ENCODE peak calls at places on chromosome 7, in eight cellular contexts. One of them, this sample, is unnamed.

GRCh38 chr7:42689626-42690025 is 222.2 kb downstream of the C7orf25 start:
- DNase-seq in prostate gland: no peak
- DNase-seq in activated T-helper 9 cell treated with anti-CD3 and anti-CD28 coated beads, Interleukin-2, amount 50 U/mL, for 16 hours: no peak
- DNase-seq in iPS DF 19.7: no peak
- DNase-seq in hippocampal formation: no peak
- DNase-seq in BJ: no peak
- DNase-seq in iPS-NIHi11: no peak
- DNase-seq in endothelial cell: no peak
- DNase-seq in this sample: no peak

GRCh38 chr7:137754076-137754851 is 92.5 kb downstream of the DGKI start:
- DNase-seq in prostate gland: no peak
- DNase-seq in activated T-helper 9 cell treated with anti-CD3 and anti-CD28 coated beads, Interleukin-2, amount 50 U/mL, for 16 hours: no peak
- DNase-seq in iPS DF 19.7: no peak
- DNase-seq in hippocampal formation: no peak
- DNase-seq in BJ: no peak
- DNase-seq in iPS-NIHi11: no peak
- DNase-seq in endothelial cell: no peak
- DNase-seq in this sample: peak; percentile 31

GRCh38 chr7:114083714-114084113 is 164.9 kb upstream of the PPP1R3A start:
- DNase-seq in prostate gland: no peak
- DNase-seq in activated T-helper 9 cell treated with anti-CD3 and anti-CD28 coated beads, Interleukin-2, amount 50 U/mL, for 16 hours: no peak
- DNase-seq in iPS DF 19.7: no peak
- DNase-seq in hippocampal formation: no peak
- DNase-seq in BJ: no peak
- DNase-seq in iPS-NIHi11: no peak
- DNase-seq in endothelial cell: no peak
- DNase-seq in this sample: no peak

GRCh38 chr7:50206521-50207250 is 97.8 kb upstream of the IKZF1 start:
- DNase-seq in prostate gland: no peak
- DNase-seq in activated T-helper 9 cell treated with anti-CD3 and anti-CD28 coated beads, Interleukin-2, amount 50 U/mL, for 16 hours: peak; percentile 53
- DNase-seq in iPS DF 19.7: no peak
- DNase-seq in hippocampal formation: no peak
- DNase-seq in BJ: no peak
- DNase-seq in iPS-NIHi11: no peak
- DNase-seq in endothelial cell: no peak
- DNase-seq in this sample: no peak

GRCh38 chr7:155357573-155358041 is 59.9 kb downstream of the INSIG1 start:
- DNase-seq in prostate gland: no peak
- DNase-seq in activated T-helper 9 cell treated with anti-CD3 and anti-CD28 coated beads, Interleukin-2, amount 50 U/mL, for 16 hours: no peak
- DNase-seq in iPS DF 19.7: no peak
- DNase-seq in hippocampal formation: no peak
- DNase-seq in BJ: no peak
- DNase-seq in iPS-NIHi11: no peak
- DNase-seq in endothelial cell: no peak
- DNase-seq in this sample: no peak

GRCh38 chr7:94980418-94981142 is 73.2 kb downstream of the PPP1R9A start:
- DNase-seq in prostate gland: no peak
- DNase-seq in activated T-helper 9 cell treated with anti-CD3 and anti-CD28 coated beads, Interleukin-2, amount 50 U/mL, for 16 hours: no peak
- DNase-seq in iPS DF 19.7: no peak
- DNase-seq in hippocampal formation: no peak
- DNase-seq in BJ: no peak
- DNase-seq in iPS-NIHi11: no peak
- DNase-seq in endothelial cell: no peak
- DNase-seq in this sample: no peak

GRCh38 chr7:158124671-158125079 is 462.9 kb downstream of the PTPRN2 start:
- DNase-seq in prostate gland: no peak
- DNase-seq in activated T-helper 9 cell treated with anti-CD3 and anti-CD28 coated beads, Interleukin-2, amount 50 U/mL, for 16 hours: no peak
- DNase-seq in iPS DF 19.7: no peak
- DNase-seq in hippocampal formation: no peak
- DNase-seq in BJ: no peak
- DNase-seq in iPS-NIHi11: no peak
- DNase-seq in endothelial cell: no peak
- DNase-seq in this sample: no peak

GRCh38 chr7:3154881-3155494 is 111.3 kb upstream of the CARD11 start:
- DNase-seq in prostate gland: peak; percentile 29
- DNase-seq in activated T-helper 9 cell treated with anti-CD3 and anti-CD28 coated beads, Interleukin-2, amount 50 U/mL, for 16 hours: peak; percentile 33
- DNase-seq in iPS DF 19.7: no peak
- DNase-seq in hippocampal formation: no peak
- DNase-seq in BJ: peak; percentile 0
- DNase-seq in iPS-NIHi11: peak; percentile 57
- DNase-seq in endothelial cell: peak; percentile 50
- DNase-seq in this sample: peak; percentile 41

GRCh38 chr7:7920481-7920880 is 48.1 kb upstream of the GLCCI1 start:
- DNase-seq in prostate gland: no peak
- DNase-seq in activated T-helper 9 cell treated with anti-CD3 and anti-CD28 coated beads, Interleukin-2, amount 50 U/mL, for 16 hours: no peak
- DNase-seq in iPS DF 19.7: no peak
- DNase-seq in hippocampal formation: no peak
- DNase-seq in BJ: no peak
- DNase-seq in iPS-NIHi11: no peak
- DNase-seq in endothelial cell: no peak
- DNase-seq in this sample: peak; percentile 32

GRCh38 chr7:64887756-64888508 is 15.1 kb upstream of the ZNF273 start:
- DNase-seq in prostate gland: no peak
- DNase-seq in activated T-helper 9 cell treated with anti-CD3 and anti-CD28 coated beads, Interleukin-2, amount 50 U/mL, for 16 hours: peak; percentile 24
- DNase-seq in iPS DF 19.7: peak; percentile 57
- DNase-seq in hippocampal formation: no peak
- DNase-seq in BJ: no peak
- DNase-seq in iPS-NIHi11: peak; percentile 79
- DNase-seq in endothelial cell: peak; percentile 68
- DNase-seq in this sample: no peak

GRCh38 chr7:118059209-118059608 is 124.8 kb upstream of the LSM8 start:
- DNase-seq in prostate gland: no peak
- DNase-seq in activated T-helper 9 cell treated with anti-CD3 and anti-CD28 coated beads, Interleukin-2, amount 50 U/mL, for 16 hours: no peak
- DNase-seq in iPS DF 19.7: no peak
- DNase-seq in hippocampal formation: no peak
- DNase-seq in BJ: no peak
- DNase-seq in iPS-NIHi11: no peak
- DNase-seq in endothelial cell: no peak
- DNase-seq in this sample: peak; percentile 13

GRCh38 chr7:96837583-96837982 is 127.9 kb upstream of the SEM1 start:
- DNase-seq in prostate gland: no peak
- DNase-seq in activated T-helper 9 cell treated with anti-CD3 and anti-CD28 coated beads, Interleukin-2, amount 50 U/mL, for 16 hours: no peak
- DNase-seq in iPS DF 19.7: no peak
- DNase-seq in hippocampal formation: no peak
- DNase-seq in BJ: no peak
- DNase-seq in iPS-NIHi11: no peak
- DNase-seq in endothelial cell: no peak
- DNase-seq in this sample: no peak

GRCh38 chr7:130906575-130906974 is 172.6 kb upstream of the KLF14 start:
- DNase-seq in prostate gland: no peak
- DNase-seq in activated T-helper 9 cell treated with anti-CD3 and anti-CD28 coated beads, Interleukin-2, amount 50 U/mL, for 16 hours: no peak
- DNase-seq in iPS DF 19.7: no peak
- DNase-seq in hippocampal formation: no peak
- DNase-seq in BJ: no peak
- DNase-seq in iPS-NIHi11: no peak
- DNase-seq in endothelial cell: no peak
- DNase-seq in this sample: no peak

GRCh38 chr7:15628876-15629275 is 57.6 kb downstream of the MEOX2 start:
- DNase-seq in prostate gland: no peak
- DNase-seq in activated T-helper 9 cell treated with anti-CD3 and anti-CD28 coated beads, Interleukin-2, amount 50 U/mL, for 16 hours: no peak
- DNase-seq in iPS DF 19.7: no peak
- DNase-seq in hippocampal formation: no peak
- DNase-seq in BJ: no peak
- DNase-seq in iPS-NIHi11: no peak
- DNase-seq in endothelial cell: no peak
- DNase-seq in this sample: peak; percentile 73

GRCh38 chr7:106111671-106112117 is 418 bp downstream of the SYPL1 start:
- DNase-seq in prostate gland: no peak
- DNase-seq in activated T-helper 9 cell treated with anti-CD3 and anti-CD28 coated beads, Interleukin-2, amount 50 U/mL, for 16 hours: peak; percentile 40
- DNase-seq in iPS DF 19.7: no peak
- DNase-seq in hippocampal formation: no peak
- DNase-seq in BJ: no peak
- DNase-seq in iPS-NIHi11: peak; percentile 73
- DNase-seq in endothelial cell: no peak
- DNase-seq in this sample: peak; percentile 25

GRCh38 chr7:104395162-104395561 is 66.8 kb downstream of the LHFPL3 start:
- DNase-seq in prostate gland: no peak
- DNase-seq in activated T-helper 9 cell treated with anti-CD3 and anti-CD28 coated beads, Interleukin-2, amount 50 U/mL, for 16 hours: no peak
- DNase-seq in iPS DF 19.7: no peak
- DNase-seq in hippocampal formation: no peak
- DNase-seq in BJ: no peak
- DNase-seq in iPS-NIHi11: no peak
- DNase-seq in endothelial cell: no peak
- DNase-seq in this sample: no peak

GRCh38 chr7:33596694-33597093 is 308.6 kb upstream of the BMPER start:
- DNase-seq in prostate gland: no peak
- DNase-seq in activated T-helper 9 cell treated with anti-CD3 and anti-CD28 coated beads, Interleukin-2, amount 50 U/mL, for 16 hours: no peak
- DNase-seq in iPS DF 19.7: no peak
- DNase-seq in hippocampal formation: no peak
- DNase-seq in BJ: no peak
- DNase-seq in iPS-NIHi11: no peak
- DNase-seq in endothelial cell: no peak
- DNase-seq in this sample: no peak

GRCh38 chr7:47908726-47909125 is 39.5 kb downstream of the PKD1L1 start:
- DNase-seq in prostate gland: no peak
- DNase-seq in activated T-helper 9 cell treated with anti-CD3 and anti-CD28 coated beads, Interleukin-2, amount 50 U/mL, for 16 hours: no peak
- DNase-seq in iPS DF 19.7: no peak
- DNase-seq in hippocampal formation: no peak
- DNase-seq in BJ: no peak
- DNase-seq in iPS-NIHi11: no peak
- DNase-seq in endothelial cell: no peak
- DNase-seq in this sample: no peak

GRCh38 chr7:55304363-55304762 is 60.8 kb upstream of the LANCL2 start:
- DNase-seq in prostate gland: no peak
- DNase-seq in activated T-helper 9 cell treated with anti-CD3 and anti-CD28 coated beads, Interleukin-2, amount 50 U/mL, for 16 hours: no peak
- DNase-seq in iPS DF 19.7: no peak
- DNase-seq in hippocampal formation: no peak
- DNase-seq in BJ: no peak
- DNase-seq in iPS-NIHi11: no peak
- DNase-seq in endothelial cell: no peak
- DNase-seq in this sample: no peak

GRCh38 chr7:117672433-117672832 is 192.6 kb downstream of the CFTR start:
- DNase-seq in prostate gland: peak; percentile 41
- DNase-seq in activated T-helper 9 cell treated with anti-CD3 and anti-CD28 coated beads, Interleukin-2, amount 50 U/mL, for 16 hours: no peak
- DNase-seq in iPS DF 19.7: no peak
- DNase-seq in hippocampal formation: no peak
- DNase-seq in BJ: no peak
- DNase-seq in iPS-NIHi11: no peak
- DNase-seq in endothelial cell: no peak
- DNase-seq in this sample: peak; percentile 31

GRCh38 chr7:155452505-155453295 is 5.2 kb upstream of the EN2 start:
- DNase-seq in prostate gland: no peak
- DNase-seq in activated T-helper 9 cell treated with anti-CD3 and anti-CD28 coated beads, Interleukin-2, amount 50 U/mL, for 16 hours: no peak
- DNase-seq in iPS DF 19.7: no peak
- DNase-seq in hippocampal formation: no peak
- DNase-seq in BJ: no peak
- DNase-seq in iPS-NIHi11: no peak
- DNase-seq in endothelial cell: no peak
- DNase-seq in this sample: no peak

GRCh38 chr7:95684037-95684436 is 87.7 kb upstream of the PDK4 start:
- DNase-seq in prostate gland: no peak
- DNase-seq in activated T-helper 9 cell treated with anti-CD3 and anti-CD28 coated beads, Interleukin-2, amount 50 U/mL, for 16 hours: no peak
- DNase-seq in iPS DF 19.7: no peak
- DNase-seq in hippocampal formation: no peak
- DNase-seq in BJ: no peak
- DNase-seq in iPS-NIHi11: no peak
- DNase-seq in endothelial cell: no peak
- DNase-seq in this sample: peak; percentile 23

GRCh38 chr7:155372782-155373358 is 75.2 kb downstream of the INSIG1 start:
- DNase-seq in prostate gland: no peak
- DNase-seq in activated T-helper 9 cell treated with anti-CD3 and anti-CD28 coated beads, Interleukin-2, amount 50 U/mL, for 16 hours: no peak
- DNase-seq in iPS DF 19.7: no peak
- DNase-seq in hippocampal formation: no peak
- DNase-seq in BJ: no peak
- DNase-seq in iPS-NIHi11: no peak
- DNase-seq in endothelial cell: no peak
- DNase-seq in this sample: no peak

GRCh38 chr7:76300210-76300731 is 2.2 kb upstream of the HSPB1 start:
- DNase-seq in prostate gland: peak; percentile 82
- DNase-seq in activated T-helper 9 cell treated with anti-CD3 and anti-CD28 coated beads, Interleukin-2, amount 50 U/mL, for 16 hours: no peak
- DNase-seq in iPS DF 19.7: no peak
- DNase-seq in hippocampal formation: no peak
- DNase-seq in BJ: no peak
- DNase-seq in iPS-NIHi11: no peak
- DNase-seq in endothelial cell: no peak
- DNase-seq in this sample: peak; percentile 97

GRCh38 chr7:103524042-103524907 is 78.3 kb upstream of the SLC26A5 start:
- DNase-seq in prostate gland: no peak
- DNase-seq in activated T-helper 9 cell treated with anti-CD3 and anti-CD28 coated beads, Interleukin-2, amount 50 U/mL, for 16 hours: no peak
- DNase-seq in iPS DF 19.7: no peak
- DNase-seq in hippocampal formation: peak; percentile 13
- DNase-seq in BJ: no peak
- DNase-seq in iPS-NIHi11: peak; percentile 12
- DNase-seq in endothelial cell: no peak
- DNase-seq in this sample: peak; percentile 57

GRCh38 chr7:103811997-103812396 is 177.5 kb downstream of the RELN start:
- DNase-seq in prostate gland: peak; percentile 5
- DNase-seq in activated T-helper 9 cell treated with anti-CD3 and anti-CD28 coated beads, Interleukin-2, amount 50 U/mL, for 16 hours: no peak
- DNase-seq in iPS DF 19.7: no peak
- DNase-seq in hippocampal formation: no peak
- DNase-seq in BJ: no peak
- DNase-seq in iPS-NIHi11: no peak
- DNase-seq in endothelial cell: no peak
- DNase-seq in this sample: peak; percentile 27

GRCh38 chr7:76409537-76409936 is at the start of gene SSC4D:
- DNase-seq in prostate gland: no peak
- DNase-seq in activated T-helper 9 cell treated with anti-CD3 and anti-CD28 coated beads, Interleukin-2, amount 50 U/mL, for 16 hours: no peak
- DNase-seq in iPS DF 19.7: no peak
- DNase-seq in hippocampal formation: no peak
- DNase-seq in BJ: no peak
- DNase-seq in iPS-NIHi11: peak; percentile 93
- DNase-seq in endothelial cell: peak; percentile 14
- DNase-seq in this sample: no peak

GRCh38 chr7:387132-388022 is 97.4 kb downstream of the FOXL3 start:
- DNase-seq in prostate gland: no peak
- DNase-seq in activated T-helper 9 cell treated with anti-CD3 and anti-CD28 coated beads, Interleukin-2, amount 50 U/mL, for 16 hours: no peak
- DNase-seq in iPS DF 19.7: no peak
- DNase-seq in hippocampal formation: no peak
- DNase-seq in BJ: no peak
- DNase-seq in iPS-NIHi11: peak; percentile 6
- DNase-seq in endothelial cell: no peak
- DNase-seq in this sample: no peak